ENCODE peak calls at places on chromosomes 5 and 9, in four cellular contexts. C is K562, G is H1, P is GM12878. F is an unnamed sample.

GRCh38 chr5:152584103-152584502 is 179.0 kb upstream of the NMUR2 start:
- DNase-seq in C (no peak), G (no peak), P (no peak), F (no peak)

GRCh38 chr5:91928751-91929521 is 545.8 kb upstream of the ARRDC3 start:
- DNase-seq in C (no peak), G (no peak), P (no peak), F (peak)

GRCh38 chr5:9174446-9174845 is 371.4 kb downstream of the SEMA5A start:
- DNase-seq in C (no peak), G (no peak), P (no peak), F (no peak)

GRCh38 chr9:114884787-114885452 is 45.5 kb downstream of the TNFSF8 start:
- DNase-seq in C (no peak), G (no peak), P (no peak), F (no peak)

GRCh38 chr9:97332993-97333392 is 25.5 kb downstream of the CCDC180 start:
- DNase-seq in C (no peak), G (no peak), P (no peak), F (no peak)

GRCh38 chr5:29939988-29940387 is 1253.5 kb upstream of the CDH6 start:
- DNase-seq in C (no peak), G (no peak), P (no peak), F (no peak)

GRCh38 chr5:17058438-17058837 is 122.3 kb upstream of the MYO10 start:
- DNase-seq in C (no peak), G (no peak), P (no peak), F (no peak)

GRCh38 chr9:93655621-93656425 is 79.4 kb downstream of the PHF2 start:
- DNase-seq in C (no peak), G (no peak), P (no peak), F (no peak)

GRCh38 chr5:151721087-151721646 is 34.5 kb upstream of the SPARC start:
- DNase-seq in C (no peak), G (no peak), P (peak), F (no peak)

GRCh38 chr9:133759946-133760345 is 21.8 kb upstream of the SARDH start:
- DNase-seq in C (no peak), G (no peak), P (no peak), F (no peak)

GRCh38 chr9:137717776-137718327 is 99.0 kb downstream of the EHMT1 start:
- DNase-seq in C (no peak), G (no peak), P (no peak), F (no peak)

GRCh38 chr9:98590115-98590514 is 118.6 kb downstream of the GABBR2 start:
- DNase-seq in C (no peak), G (no peak), P (no peak), F (no peak)

GRCh38 chr5:92504346-92504745 is 1076.7 kb downstream of the NR2F1-AS1 start:
- DNase-seq in C (no peak), G (no peak), P (no peak), F (no peak)

GRCh38 chr9:114279693-114280092 is 43.2 kb upstream of the ORM1 start:
- DNase-seq in C (no peak), G (no peak), P (no peak), F (no peak)

GRCh38 chr9:127336708-127337352 is 60.1 kb upstream of the SLC2A8 start:
- DNase-seq in C (no peak), G (no peak), P (no peak), F (no peak)

GRCh38 chr5:159456722-159457462 is 126.6 kb upstream of the IL12B start:
- DNase-seq in C (no peak), G (no peak), P (peak), F (no peak)

GRCh38 chr9:33233659-33234335 is 6.2 kb upstream of the SPINK4 start:
- DNase-seq in C (no peak), G (no peak), P (no peak), F (no peak)

GRCh38 chr9:137917795-137918194 is 40.2 kb downstream of the CACNA1B start:
- DNase-seq in C (no peak), G (no peak), P (no peak), F (no peak)

GRCh38 chr9:7912037-7912535 is 112.5 kb upstream of the DMAC1 start:
- DNase-seq in C (no peak), G (no peak), P (no peak), F (no peak)

GRCh38 chr9:89218040-89218928 is 39.7 kb upstream of the SHC3 start:
- DNase-seq in C (no peak), G (no peak), P (no peak), F (peak)

GRCh38 chr5:103346162-103346748 is 87.7 kb downstream of the MACIR start:
- DNase-seq in C (no peak), G (no peak), P (no peak), F (no peak)

GRCh38 chr5:57334475-57334874 is 148.1 kb downstream of the ACTBL2 start:
- DNase-seq in C (no peak), G (no peak), P (no peak), F (no peak)

GRCh38 chr9:130298663-130299279 is 33.2 kb downstream of the HMCN2 start:
- DNase-seq in C (peak), G (no peak), P (no peak), F (no peak)

GRCh38 chr5:75156585-75156984 is 80.1 kb downstream of the ANKRD31 start:
- DNase-seq in C (no peak), G (no peak), P (no peak), F (no peak)

GRCh38 chr5:92468307-92468706 is 1085.2 kb upstream of the ARRDC3 start:
- DNase-seq in C (no peak), G (no peak), P (no peak), F (no peak)

GRCh38 chr5:139413153-139413552 is 9.3 kb upstream of the SPATA24 start:
- DNase-seq in C (no peak), G (no peak), P (no peak), F (no peak)

GRCh38 chr9:105054488-105054887 is 126.5 kb upstream of the ABCA1 start:
- DNase-seq in C (no peak), G (no peak), P (no peak), F (no peak)

GRCh38 chr5:33367396-33367795 is 73.4 kb upstream of the TARS1 start:
- DNase-seq in C (no peak), G (no peak), P (no peak), F (no peak)

GRCh38 chr9:118318770-118319443 is 614.7 kb downstream of the TLR4 start:
- DNase-seq in C (no peak), G (no peak), P (no peak), F (peak)

GRCh38 chr5:39420482-39421145 is 4.2 kb downstream of the DAB2 start:
- DNase-seq in C (no peak), G (no peak), P (no peak), F (no peak)

GRCh38 chr9:121360975-121361374 is 9.1 kb downstream of the STOM start:
- DNase-seq in C (no peak), G (no peak), P (no peak), F (no peak)

GRCh38 chr5:148828461-148829247 is 2.2 kb downstream of the ADRB2 start:
- DNase-seq in C (no peak), G (no peak), P (no peak), F (no peak)

GRCh38 chr5:38845555-38846378 is at the start of gene OSMR:
- DNase-seq in C (peak), G (no peak), P (no peak), F (peak)

GRCh38 chr5:133644000-133644865 is 31.9 kb upstream of the FSTL4 start:
- DNase-seq in C (no peak), G (no peak), P (no peak), F (no peak)

DNA sequence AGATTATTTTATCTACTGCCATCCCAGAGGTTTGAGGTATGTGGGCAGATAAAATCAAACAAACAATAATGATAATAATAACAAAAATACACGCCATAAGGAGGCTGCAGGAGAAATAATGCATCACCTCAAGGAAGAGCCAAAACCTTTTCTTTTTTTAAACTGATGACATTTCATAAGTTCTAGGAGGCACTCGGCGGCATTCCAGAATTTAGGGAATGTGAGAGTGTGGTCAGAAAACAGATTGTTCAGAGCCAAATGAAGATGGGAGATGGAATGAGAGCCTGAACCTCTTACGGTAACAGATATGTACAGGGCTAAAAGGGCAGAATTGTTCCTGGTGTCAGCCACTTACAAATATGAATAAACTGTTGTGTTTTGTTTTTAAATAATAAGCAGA is 615.0 kb upstream of the CHD1 start:
- DNase-seq in C (no peak), G (no peak), P (no peak), F (no peak)
- TF ChIP-seq NRF1 in C (no peak), G (no peak), P (no peak), F (no peak)

GRCh38 chr5:180130291-180130869 is 58.8 kb upstream of the RNF130 start:
- DNase-seq in C (no peak), G (no peak), P (no peak), F (no peak)

GRCh38 chr5:180128671-180129261 is 57.2 kb upstream of the RNF130 start:
- DNase-seq in C (no peak), G (no peak), P (no peak), F (peak)

GRCh38 chr5:180130876-180131740 is 59.5 kb upstream of the RNF130 start:
- DNase-seq in C (no peak), G (no peak), P (no peak), F (no peak)

GRCh38 chr5:180127682-180128670 is 56.4 kb upstream of the RNF130 start:
- DNase-seq in C (no peak), G (no peak), P (no peak), F (peak)

GRCh38 chr5:180129291-180130190 is 58.0 kb upstream of the RNF130 start:
- DNase-seq in C (no peak), G (no peak), P (no peak), F (peak)
- TF ChIP-seq NRF1 in C (no peak), G (no peak), P (no peak), F (no peak)

GRCh38 chr9:6761306-6761705 is 3.5 kb downstream of the KDM4C start:
- DNase-seq in C (no peak), G (no peak), P (no peak), F (no peak)
- TF ChIP-seq NRF1 in C (no peak), G (no peak), P (no peak), F (no peak)

GRCh38 chr5:88245893-88246244 is 22.8 kb downstream of the TMEM161B start:
- DNase-seq in C (no peak), G (no peak), P (no peak), F (no peak)
- TF ChIP-seq NRF1 in C (no peak), G (no peak), P (no peak), F (no peak)

DNA sequence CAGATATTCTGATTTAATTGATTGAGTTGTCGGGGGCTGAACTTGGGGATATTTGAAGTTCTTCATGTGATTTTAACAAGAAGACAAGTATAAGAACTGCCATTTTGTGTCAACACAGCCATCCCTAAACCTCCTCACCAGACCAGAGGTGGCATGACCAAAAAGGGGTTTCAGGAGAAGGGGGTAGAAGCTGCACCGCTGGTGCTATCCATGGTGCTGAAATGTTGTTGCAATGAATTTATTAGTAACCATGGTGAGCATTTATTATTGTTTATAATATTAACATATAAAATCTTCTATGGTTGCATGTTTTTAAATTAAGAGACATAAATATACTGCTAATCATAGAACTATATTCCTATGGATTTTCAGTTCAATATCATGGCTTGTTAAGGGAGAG is 72.3 kb downstream of the GNA14 start:
- DNase-seq in C (peak), G (no peak), P (no peak), F (no peak)
- TF ChIP-seq NRF1 in C (no peak), G (no peak), P (no peak), F (no peak)

DNA sequence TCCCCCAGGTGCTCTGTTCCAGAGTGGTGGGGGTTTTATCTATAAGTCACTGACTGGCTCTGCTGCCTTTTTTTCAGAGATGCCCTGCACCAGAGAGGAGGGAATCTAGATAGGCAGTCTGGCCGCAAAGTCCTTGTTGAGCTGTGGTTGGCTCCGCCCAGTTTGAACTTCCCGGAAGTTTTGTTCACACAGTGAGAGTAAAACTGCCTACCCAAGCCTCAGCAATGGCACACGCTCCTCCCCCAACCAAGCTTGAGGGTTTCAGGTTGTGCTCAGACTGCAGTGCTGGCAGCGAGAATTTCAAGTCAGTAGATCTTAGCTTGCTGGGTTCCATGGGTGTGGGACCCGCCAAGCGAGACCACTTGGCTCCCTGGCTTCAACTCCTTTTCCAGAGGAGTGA is 1428.6 kb downstream of the MAT2B start:
- DNase-seq in C (no peak), G (no peak), P (no peak), F (no peak)
- TF ChIP-seq NRF1 in C (no peak), G (no peak), P (no peak), F (no peak)

GRCh38 chr5:69454460-69455249 is 37.9 kb upstream of the OCLN start:
- DNase-seq in C (no peak), G (no peak), P (no peak), F (no peak)

GRCh38 chr5:69449511-69449910 is 34.6 kb downstream of the MARVELD2 start:
- DNase-seq in C (no peak), G (no peak), P (no peak), F (no peak)

GRCh38 chr5:69444127-69444754 is 29.3 kb downstream of the MARVELD2 start:
- DNase-seq in C (no peak), G (no peak), P (no peak), F (no peak)

GRCh38 chr5:69451941-69452652 is 37.2 kb downstream of the MARVELD2 start:
- DNase-seq in C (no peak), G (no peak), P (no peak), F (no peak)

DNA sequence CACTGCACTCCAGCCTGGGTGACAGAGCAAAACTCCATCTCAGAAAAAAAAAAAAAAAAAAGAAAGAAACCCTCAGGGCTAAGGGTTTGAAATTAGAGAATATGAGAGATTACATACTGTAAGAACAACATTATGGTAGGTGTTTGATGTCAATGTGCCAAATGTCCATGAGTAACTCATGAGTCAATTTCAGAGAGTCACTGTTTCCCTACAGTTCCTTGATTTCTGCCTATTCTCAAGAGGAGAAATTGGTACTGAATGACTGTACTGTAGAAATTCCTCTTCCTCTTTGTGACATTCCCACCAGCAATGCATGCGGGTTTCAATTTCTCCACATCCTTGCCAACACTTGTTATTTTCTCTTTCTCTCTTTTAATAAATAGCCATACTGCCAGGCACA is 35.2 kb downstream of the MARVELD2 start:
- DNase-seq in C (no peak), G (no peak), P (no peak), F (no peak)
- TF ChIP-seq NRF1 in C (no peak), G (no peak), P (no peak), F (no peak)

GRCh38 chr5:74116266-74116665 is 490.3 kb downstream of the ARHGEF28 start:
- DNase-seq in C (no peak), G (no peak), P (no peak), F (no peak)
- TF ChIP-seq NRF1 in C (no peak), G (no peak), P (no peak), F (no peak)